ENCODE peak calls at places on chromosomes 13 and 19, in seven cellular contexts. One of them, this sample, is unnamed.

GRCh38 chr19:51016798-51017683 is 2.5 kb downstream of the KLK10 start:
- DNase-seq in iPS-NIHi11: peak
- DNase-seq in NCI-H510A treated with DMSO at 0.1 percent for 48 hours: peak
- DNase-seq in Karpas-422: no peak
- DNase-seq in choroid plexus epithelial cell: peak
- DNase-seq in CD4-positive, alpha-beta T cell: peak
- DNase-seq in Daoy: peak
- DNase-seq in this sample: peak

GRCh38 chr13:54637377-54637776 is 1608.8 kb downstream of the OLFM4 start:
- DNase-seq in Karpas-422: no peak
- DNase-seq in iPS-NIHi11: peak
- DNase-seq in Daoy: no peak
- DNase-seq in NCI-H510A treated with DMSO at 0.1 percent for 48 hours: peak
- DNase-seq in choroid plexus epithelial cell: peak
- DNase-seq in CD4-positive, alpha-beta T cell: no peak
- DNase-seq in this sample: peak

GRCh38 chr13:110485604-110486003 is 75.9 kb downstream of the RAB20 start:
- DNase-seq in iPS-NIHi11: peak
- DNase-seq in Daoy: peak
- DNase-seq in choroid plexus epithelial cell: peak
- DNase-seq in CD4-positive, alpha-beta T cell: no peak
- DNase-seq in Karpas-422: no peak
- DNase-seq in NCI-H510A treated with DMSO at 0.1 percent for 48 hours: no peak
- DNase-seq in this sample: peak

GRCh38 chr19:10977773-10978155 is 16.9 kb downstream of the SMARCA4 start:
- DNase-seq in Daoy: no peak
- DNase-seq in iPS-NIHi11: no peak
- DNase-seq in NCI-H510A treated with DMSO at 0.1 percent for 48 hours: no peak
- DNase-seq in choroid plexus epithelial cell: no peak
- DNase-seq in Karpas-422: no peak
- DNase-seq in CD4-positive, alpha-beta T cell: no peak
- DNase-seq in this sample: no peak

GRCh38 chr19:2887391-2887914 is 13.3 kb upstream of the ZNF57 start:
- DNase-seq in NCI-H510A treated with DMSO at 0.1 percent for 48 hours: peak
- DNase-seq in choroid plexus epithelial cell: peak
- DNase-seq in Karpas-422: peak
- DNase-seq in iPS-NIHi11: peak
- DNase-seq in Daoy: peak
- DNase-seq in CD4-positive, alpha-beta T cell: no peak
- DNase-seq in this sample: peak

GRCh38 chr13:80463673-80464352 is 122.9 kb upstream of the SPRY2 start:
- DNase-seq in NCI-H510A treated with DMSO at 0.1 percent for 48 hours: no peak
- DNase-seq in Daoy: no peak
- DNase-seq in choroid plexus epithelial cell: peak
- DNase-seq in iPS-NIHi11: no peak
- DNase-seq in Karpas-422: no peak
- DNase-seq in CD4-positive, alpha-beta T cell: no peak
- DNase-seq in this sample: no peak

GRCh38 chr13:113064534-113065405 is 40.8 kb upstream of the F7 start:
- DNase-seq in choroid plexus epithelial cell: peak
- DNase-seq in iPS-NIHi11: no peak
- DNase-seq in Daoy: peak
- DNase-seq in CD4-positive, alpha-beta T cell: no peak
- DNase-seq in NCI-H510A treated with DMSO at 0.1 percent for 48 hours: no peak
- DNase-seq in Karpas-422: no peak
- DNase-seq in this sample: no peak

GRCh38 chr19:48738557-48739399 is 1.6 kb downstream of the RASIP1 start:
- DNase-seq in choroid plexus epithelial cell: peak
- DNase-seq in CD4-positive, alpha-beta T cell: peak
- DNase-seq in Karpas-422: peak
- DNase-seq in NCI-H510A treated with DMSO at 0.1 percent for 48 hours: peak
- DNase-seq in iPS-NIHi11: peak
- DNase-seq in Daoy: peak
- DNase-seq in this sample: peak

GRCh38 chr13:100088282-100088647 is 628 bp upstream of the PCCA start:
- DNase-seq in Daoy: no peak
- DNase-seq in NCI-H510A treated with DMSO at 0.1 percent for 48 hours: no peak
- DNase-seq in iPS-NIHi11: no peak
- DNase-seq in Karpas-422: no peak
- DNase-seq in CD4-positive, alpha-beta T cell: no peak
- DNase-seq in choroid plexus epithelial cell: peak
- DNase-seq in this sample: no peak

GRCh38 chr13:105665284-105665683 is 870.2 kb downstream of the EFNB2 start:
- DNase-seq in NCI-H510A treated with DMSO at 0.1 percent for 48 hours: no peak
- DNase-seq in Karpas-422: no peak
- DNase-seq in choroid plexus epithelial cell: peak
- DNase-seq in iPS-NIHi11: no peak
- DNase-seq in Daoy: peak
- DNase-seq in CD4-positive, alpha-beta T cell: no peak
- DNase-seq in this sample: no peak

GRCh38 chr13:76778906-76779305 is 107.3 kb downstream of the KCTD12 start:
- DNase-seq in choroid plexus epithelial cell: peak
- DNase-seq in iPS-NIHi11: no peak
- DNase-seq in CD4-positive, alpha-beta T cell: no peak
- DNase-seq in Karpas-422: no peak
- DNase-seq in Daoy: no peak
- DNase-seq in NCI-H510A treated with DMSO at 0.1 percent for 48 hours: no peak
- DNase-seq in this sample: no peak

GRCh38 chr19:45340232-45340898 is at the start of gene KLC3:
- DNase-seq in choroid plexus epithelial cell: no peak
- DNase-seq in NCI-H510A treated with DMSO at 0.1 percent for 48 hours: no peak
- DNase-seq in Karpas-422: no peak
- DNase-seq in Daoy: no peak
- DNase-seq in CD4-positive, alpha-beta T cell: peak
- DNase-seq in iPS-NIHi11: peak
- DNase-seq in this sample: no peak

GRCh38 chr19:15471639-15472101 is 7.3 kb upstream of the RASAL3 start:
- DNase-seq in choroid plexus epithelial cell: no peak
- DNase-seq in Daoy: no peak
- DNase-seq in Karpas-422: no peak
- DNase-seq in iPS-NIHi11: no peak
- DNase-seq in CD4-positive, alpha-beta T cell: no peak
- DNase-seq in NCI-H510A treated with DMSO at 0.1 percent for 48 hours: no peak
- DNase-seq in this sample: no peak

GRCh38 chr13:24228852-24229458 is 68.4 kb downstream of the SPATA13 start:
- DNase-seq in Karpas-422: peak
- DNase-seq in iPS-NIHi11: peak
- DNase-seq in CD4-positive, alpha-beta T cell: no peak
- DNase-seq in Daoy: peak
- DNase-seq in NCI-H510A treated with DMSO at 0.1 percent for 48 hours: peak
- DNase-seq in choroid plexus epithelial cell: peak
- DNase-seq in this sample: peak

GRCh38 chr19:29415507-29415906 is 110.3 kb upstream of the VSTM2B start:
- DNase-seq in choroid plexus epithelial cell: no peak
- DNase-seq in iPS-NIHi11: peak
- DNase-seq in Daoy: no peak
- DNase-seq in NCI-H510A treated with DMSO at 0.1 percent for 48 hours: no peak
- DNase-seq in Karpas-422: peak
- DNase-seq in CD4-positive, alpha-beta T cell: no peak
- DNase-seq in this sample: no peak

GRCh38 chr13:45297456-45298205 is 43.4 kb downstream of the TPT1 start:
- DNase-seq in choroid plexus epithelial cell: peak
- DNase-seq in NCI-H510A treated with DMSO at 0.1 percent for 48 hours: no peak
- DNase-seq in Daoy: no peak
- DNase-seq in iPS-NIHi11: no peak
- DNase-seq in Karpas-422: no peak
- DNase-seq in CD4-positive, alpha-beta T cell: no peak
- DNase-seq in this sample: no peak

GRCh38 chr19:15323496-15324235 is 8.7 kb downstream of the BRD4 start:
- DNase-seq in CD4-positive, alpha-beta T cell: no peak
- DNase-seq in NCI-H510A treated with DMSO at 0.1 percent for 48 hours: no peak
- DNase-seq in iPS-NIHi11: peak
- DNase-seq in Daoy: no peak
- DNase-seq in choroid plexus epithelial cell: peak
- DNase-seq in Karpas-422: no peak
- DNase-seq in this sample: peak

GRCh38 chr19:1206063-1206732 is 620 bp downstream of the STK11 start:
- DNase-seq in iPS-NIHi11: peak
- DNase-seq in Daoy: peak
- DNase-seq in choroid plexus epithelial cell: no peak
- DNase-seq in CD4-positive, alpha-beta T cell: no peak
- DNase-seq in NCI-H510A treated with DMSO at 0.1 percent for 48 hours: no peak
- DNase-seq in Karpas-422: no peak
- DNase-seq in this sample: no peak

GRCh38 chr19:35251456-35251855 is 2.7 kb downstream of the LSR start:
- DNase-seq in choroid plexus epithelial cell: no peak
- DNase-seq in NCI-H510A treated with DMSO at 0.1 percent for 48 hours: no peak
- DNase-seq in Daoy: no peak
- DNase-seq in CD4-positive, alpha-beta T cell: no peak
- DNase-seq in Karpas-422: no peak
- DNase-seq in iPS-NIHi11: no peak
- DNase-seq in this sample: no peak

GRCh38 chr19:7925171-7925837 is 631 bp downstream of the CTXN1 start:
- DNase-seq in NCI-H510A treated with DMSO at 0.1 percent for 48 hours: peak
- DNase-seq in Daoy: peak
- DNase-seq in choroid plexus epithelial cell: peak
- DNase-seq in Karpas-422: peak
- DNase-seq in CD4-positive, alpha-beta T cell: peak
- DNase-seq in iPS-NIHi11: peak
- DNase-seq in this sample: peak

GRCh38 chr13:31867709-31868108 is 128.4 kb downstream of the RXFP2 start:
- DNase-seq in Karpas-422: no peak
- DNase-seq in iPS-NIHi11: no peak
- DNase-seq in Daoy: no peak
- DNase-seq in choroid plexus epithelial cell: no peak
- DNase-seq in CD4-positive, alpha-beta T cell: no peak
- DNase-seq in NCI-H510A treated with DMSO at 0.1 percent for 48 hours: no peak
- DNase-seq in this sample: no peak

GRCh38 chr13:39536274-39536673 is 66.7 kb downstream of the LHFPL6 start:
- DNase-seq in iPS-NIHi11: no peak
- DNase-seq in NCI-H510A treated with DMSO at 0.1 percent for 48 hours: no peak
- DNase-seq in Daoy: no peak
- DNase-seq in CD4-positive, alpha-beta T cell: no peak
- DNase-seq in Karpas-422: no peak
- DNase-seq in choroid plexus epithelial cell: no peak
- DNase-seq in this sample: no peak

GRCh38 chr13:114049026-114049425 is 75.2 kb upstream of the C13orf46 start:
- DNase-seq in Daoy: no peak
- DNase-seq in Karpas-422: no peak
- DNase-seq in choroid plexus epithelial cell: no peak
- DNase-seq in iPS-NIHi11: no peak
- DNase-seq in NCI-H510A treated with DMSO at 0.1 percent for 48 hours: no peak
- DNase-seq in CD4-positive, alpha-beta T cell: peak
- DNase-seq in this sample: no peak

GRCh38 chr13:104011505-104012270 is 945.5 kb upstream of the SLC10A2 start:
- DNase-seq in Daoy: no peak
- DNase-seq in Karpas-422: no peak
- DNase-seq in NCI-H510A treated with DMSO at 0.1 percent for 48 hours: no peak
- DNase-seq in CD4-positive, alpha-beta T cell: no peak
- DNase-seq in choroid plexus epithelial cell: no peak
- DNase-seq in iPS-NIHi11: peak
- DNase-seq in this sample: no peak

GRCh38 chr19:52689804-52690394 is 44.9 kb downstream of the ZNF611 start:
- DNase-seq in CD4-positive, alpha-beta T cell: peak
- DNase-seq in Karpas-422: peak
- DNase-seq in NCI-H510A treated with DMSO at 0.1 percent for 48 hours: no peak
- DNase-seq in iPS-NIHi11: peak
- DNase-seq in choroid plexus epithelial cell: no peak
- DNase-seq in Daoy: peak
- DNase-seq in this sample: no peak

GRCh38 chr19:55042688-55043087 is 4.6 kb upstream of the GP6 start:
- DNase-seq in CD4-positive, alpha-beta T cell: no peak
- DNase-seq in Karpas-422: no peak
- DNase-seq in NCI-H510A treated with DMSO at 0.1 percent for 48 hours: no peak
- DNase-seq in iPS-NIHi11: no peak
- DNase-seq in Daoy: no peak
- DNase-seq in choroid plexus epithelial cell: no peak
- DNase-seq in this sample: no peak

GRCh38 chr13:90797335-90797734 is 550.2 kb upstream of the MIR17HG start:
- DNase-seq in Karpas-422: no peak
- DNase-seq in choroid plexus epithelial cell: no peak
- DNase-seq in Daoy: no peak
- DNase-seq in NCI-H510A treated with DMSO at 0.1 percent for 48 hours: no peak
- DNase-seq in iPS-NIHi11: no peak
- DNase-seq in CD4-positive, alpha-beta T cell: no peak
- DNase-seq in this sample: no peak

GRCh38 chr19:4694211-4694987 is 24.3 kb upstream of the MYDGF start:
- DNase-seq in choroid plexus epithelial cell: peak
- DNase-seq in iPS-NIHi11: no peak
- DNase-seq in Karpas-422: no peak
- DNase-seq in Daoy: peak
- DNase-seq in CD4-positive, alpha-beta T cell: no peak
- DNase-seq in NCI-H510A treated with DMSO at 0.1 percent for 48 hours: no peak
- DNase-seq in this sample: no peak

GRCh38 chr13:25981060-25981459 is 70.8 kb downstream of the SHISA2 start:
- DNase-seq in NCI-H510A treated with DMSO at 0.1 percent for 48 hours: no peak
- DNase-seq in choroid plexus epithelial cell: no peak
- DNase-seq in CD4-positive, alpha-beta T cell: no peak
- DNase-seq in Daoy: no peak
- DNase-seq in Karpas-422: no peak
- DNase-seq in iPS-NIHi11: no peak
- DNase-seq in this sample: no peak

GRCh38 chr19:739998-740715 is 10.8 kb upstream of the MISP start:
- DNase-seq in Karpas-422: no peak
- DNase-seq in CD4-positive, alpha-beta T cell: no peak
- DNase-seq in iPS-NIHi11: no peak
- DNase-seq in NCI-H510A treated with DMSO at 0.1 percent for 48 hours: no peak
- DNase-seq in Daoy: no peak
- DNase-seq in choroid plexus epithelial cell: no peak
- DNase-seq in this sample: peak

GRCh38 chr19:18776288-18776594 is 14.9 kb downstream of the COMP start:
- DNase-seq in choroid plexus epithelial cell: peak
- DNase-seq in Karpas-422: no peak
- DNase-seq in iPS-NIHi11: no peak
- DNase-seq in NCI-H510A treated with DMSO at 0.1 percent for 48 hours: no peak
- DNase-seq in Daoy: peak
- DNase-seq in CD4-positive, alpha-beta T cell: no peak
- DNase-seq in this sample: no peak

GRCh38 chr19:20558011-20558410 is 7.6 kb downstream of the ZNF737 start:
- DNase-seq in NCI-H510A treated with DMSO at 0.1 percent for 48 hours: no peak
- DNase-seq in Daoy: peak
- DNase-seq in iPS-NIHi11: no peak
- DNase-seq in choroid plexus epithelial cell: no peak
- DNase-seq in CD4-positive, alpha-beta T cell: no peak
- DNase-seq in Karpas-422: no peak
- DNase-seq in this sample: no peak

GRCh38 chr19:54473071-54473941 is at the start of gene CDC42EP5:
- DNase-seq in iPS-NIHi11: peak
- DNase-seq in Karpas-422: no peak
- DNase-seq in CD4-positive, alpha-beta T cell: no peak
- DNase-seq in NCI-H510A treated with DMSO at 0.1 percent for 48 hours: no peak
- DNase-seq in choroid plexus epithelial cell: peak
- DNase-seq in Daoy: peak
- DNase-seq in this sample: no peak

This sample was measured in HepG2.